ENCODE peak calls at places on chromosome 19, in six cellular contexts. N is fibroblast of lung, B is fibroblast of the aortic adventitia, T is BE2C, J is pancreas, V is PC-3. F is an unnamed sample.

GRCh38 chr19:3095375-3096191 is 1.4 kb downstream of the GNA11 start:
- DNase-seq in N (no peak), B (no peak), T (no peak), J (peak), V (peak), F (no peak)

GRCh38 chr19:13130886-13131490 is 12.9 kb downstream of the NACC1 start:
- DNase-seq in N (no peak), B (no peak), T (no peak), J (no peak), V (no peak), F (no peak)

GRCh38 chr19:9796113-9796773 is 22.6 kb downstream of the FBXL12 start:
- DNase-seq in N (peak), B (peak), T (peak), J (peak), V (peak), F (peak)

GRCh38 chr19:35261356-35262100 is 7.2 kb upstream of the USF2 start:
- DNase-seq in N (no peak), B (no peak), T (no peak), J (peak), V (no peak), F (no peak)

GRCh38 chr19:12202250-12202649 is 39.4 kb downstream of the ZNF136 start:
- DNase-seq in N (no peak), B (no peak), T (no peak), J (no peak), V (no peak), F (no peak)

GRCh38 chr19:55666343-55667005 is 8.6 kb upstream of the EPN1 start:
- DNase-seq in N (no peak), B (no peak), T (no peak), J (peak), V (no peak), F (no peak)

GRCh38 chr19:35601971-35602370 is 10.6 kb upstream of the HAUS5 start:
- DNase-seq in N (no peak), B (no peak), T (no peak), J (no peak), V (no peak), F (no peak)

GRCh38 chr19:44588753-44589112 is 24.6 kb upstream of the IGSF23 start:
- DNase-seq in N (no peak), B (no peak), T (no peak), J (no peak), V (peak), F (peak)

GRCh38 chr19:36894849-36895383 is 21.2 kb downstream of the ZNF829 start:
- DNase-seq in N (no peak), B (no peak), T (no peak), J (no peak), V (no peak), F (no peak)

GRCh38 chr19:40184273-40184672 is 7.0 kb upstream of the MAP3K10 start:
- DNase-seq in N (no peak), B (no peak), T (no peak), J (no peak), V (no peak), F (no peak)

GRCh38 chr19:6248856-6249255 is 30.9 kb downstream of the MLLT1 start:
- DNase-seq in N (no peak), B (no peak), T (no peak), J (no peak), V (no peak), F (no peak)

GRCh38 chr19:33574824-33575223 is 46.9 kb upstream of the CHST8 start:
- DNase-seq in N (no peak), B (no peak), T (no peak), J (no peak), V (no peak), F (no peak)

GRCh38 chr19:50500753-50501151 is 10.2 kb downstream of the JOSD2 start:
- DNase-seq in N (no peak), B (no peak), T (no peak), J (peak), V (no peak), F (no peak)

GRCh38 chr19:51098366-51099069 is 9.7 kb downstream of the CTU1 start:
- DNase-seq in N (peak), B (no peak), T (no peak), J (no peak), V (no peak), F (no peak)

GRCh38 chr19:13865578-13866462 is 11.1 kb upstream of the NANOS3 start:
- DNase-seq in N (no peak), B (no peak), T (no peak), J (peak), V (no peak), F (no peak)

GRCh38 chr19:10395436-10395835 is 7.9 kb downstream of the CDC37 start:
- DNase-seq in N (no peak), B (no peak), T (no peak), J (peak), V (no peak), F (no peak)

GRCh38 chr19:3075605-3076431 is 13.5 kb upstream of the TLE5 start:
- DNase-seq in N (no peak), B (no peak), T (peak), J (peak), V (peak), F (no peak)

GRCh38 chr19:57613941-57614743 is at the start of gene ZNF134:
- DNase-seq in N (peak), B (peak), T (peak), J (peak), V (peak), F (peak)

GRCh38 chr19:14519860-14520407 is 1.7 kb upstream of the DNAJB1 start:
- DNase-seq in N (peak), B (peak), T (no peak), J (no peak), V (peak), F (peak)

GRCh38 chr19:3333662-3334061 is 32.7 kb upstream of the NFIC start:
- DNase-seq in N (no peak), B (no peak), T (no peak), J (peak), V (no peak), F (no peak)

GRCh38 chr19:40806385-40807146 is 7.6 kb downstream of the EGLN2 start:
- DNase-seq in N (peak), B (peak), T (peak), J (no peak), V (no peak), F (no peak)

GRCh38 chr19:36939153-36939552 is 23.0 kb downstream of the ZNF568 start:
- DNase-seq in N (no peak), B (no peak), T (no peak), J (no peak), V (no peak), F (no peak)

GRCh38 chr19:47518139-47518538 is 3.3 kb upstream of the NAPA start:
- DNase-seq in N (peak), B (no peak), T (no peak), J (no peak), V (no peak), F (no peak)

GRCh38 chr19:32662186-32662585 is 12.8 kb downstream of the ANKRD27 start:
- DNase-seq in N (peak), B (peak), T (no peak), J (no peak), V (no peak), F (no peak)

GRCh38 chr19:10995926-10996600 is 35.2 kb downstream of the SMARCA4 start:
- DNase-seq in N (no peak), B (no peak), T (no peak), J (no peak), V (no peak), F (no peak)

GRCh38 chr19:51884713-51885112 is 3.0 kb downstream of the ZNF577 start:
- DNase-seq in N (no peak), B (no peak), T (no peak), J (no peak), V (no peak), F (no peak)

GRCh38 chr19:16626796-16627193 is 1.2 kb downstream of the MED26 start:
- DNase-seq in N (peak), B (no peak), T (no peak), J (no peak), V (no peak), F (no peak)

GRCh38 chr19:13729859-13730258 is 34.5 kb upstream of the MRI1 start:
- DNase-seq in N (peak), B (peak), T (no peak), J (no peak), V (peak), F (no peak)

GRCh38 chr19:34404109-34404909 is at the start of gene PDCD2L:
- DNase-seq in N (peak), B (peak), T (peak), J (peak), V (peak), F (peak)

GRCh38 chr19:6947745-6948144 is 60.4 kb downstream of the ADGRE1 start:
- DNase-seq in N (peak), B (peak), T (no peak), J (no peak), V (peak), F (peak)

GRCh38 chr19:14168259-14168972 is 32.0 kb upstream of the ASF1B start:
- DNase-seq in N (no peak), B (no peak), T (peak), J (no peak), V (no peak), F (no peak)

GRCh38 chr19:9720541-9720940 is 45.6 kb upstream of the ZNF562 start:
- DNase-seq in N (no peak), B (no peak), T (no peak), J (no peak), V (no peak), F (no peak)

GRCh38 chr19:44202470-44202869 is 9.9 kb upstream of the ZNF227 start:
- DNase-seq in N (no peak), B (peak), T (no peak), J (no peak), V (no peak), F (no peak)

GRCh38 chr19:14404322-14404721 is 14.8 kb downstream of the DDX39A start:
- DNase-seq in N (no peak), B (no peak), T (no peak), J (no peak), V (no peak), F (no peak)

GRCh38 chr19:10074153-10074552 is 12.0 kb upstream of the SHFL start:
- DNase-seq in N (no peak), B (peak), T (peak), J (no peak), V (peak), F (no peak)

GRCh38 chr19:35470128-35470527 is 20.1 kb downstream of the KRTDAP start:
- DNase-seq in N (no peak), B (no peak), T (no peak), J (no peak), V (no peak), F (no peak)

GRCh38 chr19:5775668-5776309 is 8.8 kb downstream of the PRR22 start:
- DNase-seq in N (peak), B (peak), T (no peak), J (no peak), V (peak), F (no peak)

GRCh38 chr19:55137915-55138314 is 11.1 kb downstream of the TNNT1 start:
- DNase-seq in N (no peak), B (no peak), T (no peak), J (no peak), V (no peak), F (no peak)

GRCh38 chr19:32252333-32252669 is 93.1 kb upstream of the ZNF507 start:
- DNase-seq in N (no peak), B (no peak), T (no peak), J (no peak), V (no peak), F (no peak)

DNA sequence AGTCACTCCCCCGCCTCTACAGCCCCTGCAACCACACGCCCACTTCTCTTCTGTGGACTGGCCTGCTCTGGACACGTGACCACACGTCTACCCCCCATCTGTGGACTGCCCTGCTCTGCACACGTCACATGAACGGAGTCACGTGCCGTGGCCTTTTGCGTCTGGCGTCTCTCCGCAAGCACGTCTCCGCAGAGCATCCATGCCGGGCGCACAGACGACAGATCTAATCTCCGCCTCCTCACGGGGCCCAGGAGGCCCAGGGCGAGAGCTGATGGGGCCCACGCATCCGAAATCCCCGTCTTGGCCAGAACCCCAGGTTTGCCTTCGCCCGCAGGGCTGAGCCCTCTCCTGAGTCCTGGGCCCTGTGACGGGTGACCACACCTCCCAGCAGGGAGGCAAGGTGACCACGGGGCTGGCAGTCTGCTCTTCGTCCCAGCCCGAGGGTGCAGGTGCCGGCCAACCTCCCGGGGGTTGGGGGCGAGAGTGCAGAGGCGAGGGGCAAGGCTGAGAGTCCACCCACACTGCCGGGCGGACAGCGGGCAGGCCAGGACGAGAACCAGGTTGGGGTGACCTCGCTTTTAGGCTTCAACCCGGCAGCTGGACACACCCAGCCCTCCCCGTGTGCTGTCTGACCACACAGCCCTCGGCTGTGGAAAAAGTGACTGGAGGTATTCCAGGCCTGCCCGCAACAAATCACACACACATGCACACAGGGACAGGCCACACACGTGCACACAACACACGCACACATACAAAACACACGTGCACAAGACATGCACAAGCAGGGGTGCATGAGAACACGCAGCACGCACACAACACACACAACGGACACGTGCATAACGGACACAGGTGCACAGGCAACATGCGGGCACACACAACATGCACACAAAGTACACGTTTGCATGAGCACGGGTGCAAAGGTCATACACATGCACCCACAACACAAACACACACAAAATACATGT is 3.9 kb downstream of the SBNO2 start:
- DNase-seq in N (peak), B (peak), T (peak), J (peak), V (peak), F (no peak)
- H3K4me3 ChIP-seq in N (no peak), B (peak), T (peak), J (no peak), V (peak), F (peak)

DNA sequence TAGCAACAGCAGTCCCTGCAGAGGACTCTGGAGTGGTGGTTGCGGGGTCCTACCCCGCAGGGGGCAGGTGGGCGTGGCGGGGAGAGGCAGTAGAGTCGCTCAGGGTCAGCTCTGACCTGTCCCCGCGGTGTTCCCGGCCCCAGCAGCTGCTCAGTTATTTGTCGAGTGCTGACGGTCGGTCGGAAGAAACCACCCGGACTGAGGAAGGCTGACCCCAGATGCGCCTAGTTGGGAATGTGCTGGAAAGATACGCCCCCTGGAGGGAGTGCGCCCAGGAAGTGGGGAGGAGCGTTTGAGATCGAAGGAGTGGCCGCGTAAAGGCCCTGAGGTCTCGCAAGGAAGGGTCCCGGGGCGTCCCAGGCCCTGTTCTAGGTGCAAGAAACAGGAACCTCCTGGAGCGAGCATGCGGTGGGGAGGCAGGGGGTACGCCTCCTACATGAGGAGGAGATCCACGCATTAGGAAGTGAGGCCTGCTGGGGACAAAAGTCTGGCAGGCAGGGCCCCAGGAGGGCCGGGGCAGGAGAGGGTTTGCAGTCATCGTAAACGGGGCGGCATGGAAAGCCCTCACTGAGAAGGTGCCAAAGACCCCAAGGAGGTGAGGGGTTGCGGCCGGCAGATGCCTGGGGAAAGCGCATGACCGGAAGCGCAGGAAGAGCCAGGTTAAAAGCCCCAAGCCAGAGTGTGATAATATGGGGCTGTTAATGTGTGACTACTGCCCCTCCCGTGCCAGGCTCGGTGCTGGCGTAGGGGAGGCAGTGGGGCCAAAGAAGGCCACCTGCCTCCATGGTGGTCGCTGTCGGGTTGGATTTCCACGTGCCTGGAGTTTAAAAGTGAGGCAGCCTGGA is 9.1 kb downstream of the CCDC8 start:
- DNase-seq in N (peak), B (peak), T (no peak), J (peak), V (peak), F (no peak)
- TF ChIP-seq CTCF in N (peak), B (peak), T (peak), J (no peak), V (peak), F (peak)

GRCh38 chr19:1361601-1362384 is 21.9 kb upstream of the NDUFS7 start:
- DNase-seq in N (peak), B (peak), T (no peak), J (no peak), V (peak), F (no peak)
- H3K4me3 ChIP-seq in N (peak), B (peak), T (peak), J (no peak), V (no peak), F (no peak)

GRCh38 chr19:42113641-42114348 is 18.5 kb downstream of the POU2F2 start:
- DNase-seq in N (peak), B (peak), T (peak), J (peak), V (peak), F (peak)
- TF ChIP-seq CTCF in N (peak), B (no peak), T (peak), J (no peak), V (peak), F (peak)

DNA sequence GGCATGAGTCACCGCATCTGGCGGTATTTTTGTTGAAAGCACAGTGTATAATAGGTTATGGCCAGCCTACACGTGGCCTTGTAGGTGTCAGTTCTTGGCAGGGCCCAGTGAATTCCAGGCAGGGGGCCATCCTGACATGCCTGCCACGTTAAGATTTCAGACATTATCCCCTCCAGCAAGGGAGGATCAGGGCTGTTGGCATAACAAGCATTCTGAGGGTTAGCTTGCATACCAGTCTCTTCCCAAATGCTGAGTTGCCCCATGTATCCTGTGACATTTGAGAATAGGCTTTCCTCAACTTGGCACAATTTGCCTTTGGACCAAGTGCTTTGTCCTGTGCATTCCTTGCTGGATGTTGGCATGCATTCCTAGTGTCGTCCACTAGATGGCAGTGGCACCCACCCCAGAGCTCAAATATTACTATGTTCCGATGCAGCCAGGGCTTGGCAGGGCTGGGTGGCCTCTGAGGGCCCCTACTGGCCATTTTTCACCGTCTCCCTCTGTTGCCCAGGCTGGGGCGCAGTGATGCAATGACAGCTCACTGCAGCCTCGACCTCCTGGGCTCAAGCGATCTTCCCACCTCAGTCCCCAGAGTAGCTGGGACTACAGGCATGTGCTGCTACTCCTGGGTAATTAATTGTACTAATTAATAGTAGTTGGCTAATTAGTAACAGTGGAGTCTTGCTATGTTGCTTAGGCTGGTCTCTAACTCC is 31.2 kb downstream of the NLRP12 start:
- DNase-seq in N (peak), B (peak), T (peak), J (peak), V (peak), F (peak)
- H3K4me3 ChIP-seq in N (no peak), B (no peak), T (no peak), J (no peak), V (no peak), F (no peak)

DNA sequence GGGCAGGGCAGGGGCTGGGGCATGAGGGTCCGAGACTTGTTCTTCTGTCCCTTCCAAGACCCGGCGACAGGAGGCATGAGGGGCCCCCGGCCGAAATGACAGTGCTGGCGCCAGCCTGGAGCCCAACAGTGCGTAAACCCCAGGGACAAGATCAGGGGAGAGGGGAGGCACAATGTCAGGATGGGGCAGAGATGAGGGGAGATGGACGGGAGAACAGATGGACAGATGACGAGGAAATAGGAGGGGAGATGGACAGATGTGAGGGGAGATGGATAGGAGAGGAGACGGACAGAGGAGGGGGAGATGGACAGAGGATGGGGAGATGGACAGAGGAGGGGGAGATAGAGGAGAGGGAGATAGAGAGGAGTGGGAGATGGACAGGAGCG is 523 bp downstream of the FLT3LG start:
- DNase-seq in N (no peak), B (no peak), T (no peak), J (no peak), V (no peak), F (no peak)
- TF ChIP-seq CTCF in N (no peak), B (no peak), T (no peak), J (no peak), V (no peak), F (no peak)

DNA sequence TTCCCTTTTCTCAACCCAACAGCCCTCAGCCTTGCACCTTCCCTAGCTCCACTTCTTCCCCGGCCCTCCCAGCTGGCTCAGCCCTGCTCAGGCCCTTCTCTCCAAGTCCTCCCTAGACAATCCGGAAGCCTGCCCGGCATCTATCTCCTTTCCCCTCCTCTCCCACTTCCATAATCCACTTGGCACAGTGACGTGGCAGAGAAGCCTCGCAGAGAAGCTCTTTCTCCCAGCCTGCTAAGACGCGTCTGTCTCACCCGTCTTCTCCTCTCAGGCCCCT is 1.1 kb downstream of the UBXN6 start:
- DNase-seq in N (peak), B (peak), T (peak), J (peak), V (peak), F (no peak)
- H3K4me3 ChIP-seq in N (peak), B (peak), T (peak), J (peak), V (peak), F (peak)

F was measured in epithelial cell of proximal tubule.